ENCODE peak calls at places on chromosomes 7 and 10, in seven cellular contexts. W is A549, C is heart left ventricle, R is hepatocyte, A is adrenal gland, Z is SK-N-SH, T is AG04450. H is an unnamed sample.
A peak's percentile ranks its signal among the peaks of the same experiment; 100 is the strongest.

GRCh38 chr7:34747842-34748241 is 89.8 kb downstream of the NPSR1 start:
- DNase-seq in W (no peak), C (no peak), R (peak; percentile 26), A (no peak), Z (peak; percentile 4), T (no peak), H (no peak)

GRCh38 chr7:40580776-40581175 is 446.0 kb downstream of the SUGCT start:
- DNase-seq in W (no peak), C (no peak), R (no peak), A (no peak), Z (no peak), T (no peak), H (no peak)

GRCh38 chr10:4947635-4948596 is 15.3 kb upstream of the AKR1C1 start:
- DNase-seq in W (peak; percentile 92), C (peak; percentile 32), R (peak; percentile 78), A (peak; percentile 62), Z (no peak), T (peak; percentile 87), H (peak; percentile 66)

GRCh38 chr10:84269773-84270172 is 24.9 kb downstream of the RGR start:
- DNase-seq in W (no peak), C (no peak), R (no peak), A (no peak), Z (no peak), T (peak; percentile 43), H (no peak)

GRCh38 chr7:99625961-99626360 is 9.2 kb downstream of the ZSCAN25 start:
- DNase-seq in W (no peak), C (no peak), R (no peak), A (no peak), Z (no peak), T (no peak), H (no peak)

GRCh38 chr7:10913457-10913856 is 60.2 kb upstream of the PHF14 start:
- DNase-seq in W (no peak), C (no peak), R (no peak), A (no peak), Z (no peak), T (no peak), H (no peak)

GRCh38 chr7:127256326-127256725 is 3.6 kb upstream of the GRM8 start:
- DNase-seq in W (no peak), C (no peak), R (no peak), A (no peak), Z (no peak), T (no peak), H (no peak)

GRCh38 chr7:44065431-44066110 is at the start of gene PGAM2:
- DNase-seq in W (no peak), C (peak; percentile 93), R (no peak), A (peak; percentile 79), Z (peak; percentile 72), T (no peak), H (no peak)

GRCh38 chr7:100132697-100133137 is 6.0 kb downstream of the MBLAC1 start:
- DNase-seq in W (peak; percentile 74), C (peak; percentile 52), R (peak; percentile 81), A (peak; percentile 80), Z (peak; percentile 89), T (no peak), H (no peak)

GRCh38 chr10:125823663-125824251 is 411 bp downstream of the BCCIP start:
- DNase-seq in W (no peak), C (no peak), R (peak; percentile 25), A (no peak), Z (peak; percentile 11), T (no peak), H (no peak)

GRCh38 chr7:26143298-26144044 is 8.5 kb upstream of the NFE2L3 start:
- DNase-seq in W (peak; percentile 48), C (no peak), R (peak; percentile 28), A (no peak), Z (no peak), T (no peak), H (peak; percentile 31)

GRCh38 chr7:4406288-4407058 is 275.6 kb upstream of the FOXK1 start:
- DNase-seq in W (peak; percentile 22), C (no peak), R (no peak), A (no peak), Z (no peak), T (no peak), H (no peak)

GRCh38 chr10:129727495-129727894 is 236.6 kb downstream of the EBF3 start:
- DNase-seq in W (no peak), C (no peak), R (no peak), A (peak; percentile 25), Z (no peak), T (no peak), H (peak; percentile 24)

GRCh38 chr7:55272328-55272727 is 92.8 kb upstream of the LANCL2 start:
- DNase-seq in W (no peak), C (no peak), R (no peak), A (no peak), Z (no peak), T (no peak), H (no peak)

GRCh38 chr7:80047856-80048459 is 86.7 kb upstream of the GNAI1 start:
- DNase-seq in W (no peak), C (no peak), R (no peak), A (no peak), Z (peak; percentile 39), T (no peak), H (no peak)

GRCh38 chr7:2242541-2243482 is 786 bp downstream of the NUDT1 start:
- DNase-seq in W (peak; percentile 33), C (no peak), R (no peak), A (no peak), Z (no peak), T (no peak), H (no peak)

GRCh38 chr10:104268691-104269645 is at the start of gene GSTO2:
- DNase-seq in W (peak; percentile 99), C (peak; percentile 100), R (peak; percentile 98), A (peak; percentile 100), Z (peak; percentile 99), T (peak; percentile 95), H (peak; percentile 100)

DNA sequence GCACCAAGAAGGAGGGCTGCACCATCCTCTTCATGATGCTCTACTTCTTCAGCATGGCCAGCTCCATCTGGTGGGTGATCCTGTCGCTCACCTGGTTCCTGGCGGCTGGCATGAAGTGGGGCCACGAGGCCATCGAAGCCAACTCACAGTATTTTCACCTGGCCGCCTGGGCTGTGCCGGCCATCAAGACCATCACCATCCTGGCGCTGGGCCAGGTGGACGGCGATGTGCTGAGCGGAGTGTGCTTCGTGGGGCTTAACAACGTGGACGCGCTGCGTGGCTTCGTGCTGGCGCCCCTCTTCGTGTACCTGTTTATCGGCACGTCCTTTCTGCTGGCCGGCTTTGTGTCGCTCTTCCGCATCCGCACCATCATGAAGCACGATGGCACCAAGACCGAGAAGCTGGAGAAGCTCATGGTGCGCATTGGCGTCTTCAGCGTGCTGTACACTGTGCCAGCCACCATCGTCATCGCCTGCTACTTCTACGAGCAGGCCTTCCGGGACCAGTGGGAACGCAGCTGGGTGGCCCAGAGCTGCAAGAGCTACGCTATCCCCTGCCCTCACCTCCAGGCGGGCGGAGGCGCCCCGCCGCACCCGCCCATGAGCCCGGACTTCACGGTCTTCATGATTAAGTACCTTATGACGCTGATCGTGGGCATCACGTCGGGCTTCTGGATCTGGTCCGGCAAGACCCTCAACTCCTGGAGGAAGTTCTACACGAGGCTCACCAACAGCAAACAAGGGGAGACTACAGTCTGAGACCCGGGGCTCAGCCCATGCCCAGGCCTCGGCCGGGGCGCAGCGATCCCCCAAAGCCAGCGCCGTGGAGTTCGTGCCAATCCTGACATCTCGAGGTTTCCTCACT is 2.1 kb downstream of the FZD1 start:
- DNase-seq in W (no peak), C (peak; percentile 62), R (peak; percentile 32), A (no peak), Z (peak; percentile 30), T (no peak), H (no peak)
- H3K27ac ChIP-seq in W (no peak overlapping the region), C (peak overlapping the region; percentile 95), R (no peak overlapping the region), A (peak overlapping the region; percentile 95), Z (no peak overlapping the region), T (peak overlapping the region; percentile 23), H (peak overlapping the region; percentile 98)

DNA sequence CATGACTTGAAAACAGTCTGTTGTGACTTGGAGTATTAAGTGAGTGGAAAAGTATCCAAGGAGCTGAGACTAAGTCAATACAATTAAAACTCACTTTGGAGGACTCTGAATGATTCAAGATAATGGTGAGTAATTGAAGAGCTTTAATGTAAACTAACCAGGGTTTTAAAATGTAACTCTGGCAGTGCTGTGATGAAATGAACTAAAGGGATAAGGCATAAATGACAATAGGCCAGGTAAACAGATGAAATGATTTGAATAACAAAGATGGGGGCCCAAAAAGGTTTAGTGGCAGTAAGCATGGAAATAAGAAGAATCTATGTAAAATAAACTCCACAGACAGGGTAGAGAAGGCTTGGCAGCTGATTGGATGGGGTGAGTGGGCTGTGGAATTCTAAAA is 316.5 kb upstream of the CACNA2D1 start:
- DNase-seq in W (no peak), C (no peak), R (no peak), A (no peak), Z (no peak), T (no peak), H (no peak)
- H3K27ac ChIP-seq in W (no peak overlapping the region), C (no peak overlapping the region), R (no peak overlapping the region), A (no peak overlapping the region), Z (no peak overlapping the region), T (no peak overlapping the region), H (no peak overlapping the region)

GRCh38 chr7:73706122-73707044 is 13.1 kb downstream of the STX1A start:
- DNase-seq in W (peak; percentile 91), C (no peak), R (no peak), A (no peak), Z (peak; percentile 40), T (no peak), H (no peak)
- H3K27ac ChIP-seq in W (peak overlapping the region; percentile 99), C (no peak overlapping the region), R (no peak overlapping the region), A (no peak overlapping the region), Z (no peak overlapping the region), T (no peak overlapping the region), H (no peak overlapping the region)

GRCh38 chr7:70693300-70693689 is 438.6 kb upstream of the GALNT17 start:
- DNase-seq in W (peak; percentile 11), C (no peak), R (no peak), A (no peak), Z (peak; percentile 48), T (no peak), H (no peak)
- H3K27ac ChIP-seq in W (peak overlapping the region; percentile 88), C (peak overlapping the region; percentile 1), R (peak overlapping the region; percentile 80), A (peak overlapping the region; percentile 59), Z (peak overlapping the region; percentile 58), T (no peak overlapping the region), H (peak overlapping the region; percentile 92)

H was measured in suprapubic skin.